ENCODE peak calls at places on chromosome 6, in four cellular contexts. T is GM12878, A is K562, Z is HL-60. P is an unnamed sample.

GRCh38 chr6:151021878-151022277 is 156.4 kb downstream of the MTHFD1L start:
- DNase-seq in T (no peak), A (no peak), Z (no peak), P (no peak)

GRCh38 chr6:144372116-144372515 is 87.0 kb downstream of the UTRN start:
- DNase-seq in A (no peak), Z (no peak), T (no peak), P (no peak)

GRCh38 chr6:2222275-2222842 is 23.0 kb downstream of the GMDS start:
- DNase-seq in A (no peak), T (no peak), Z (no peak), P (no peak)

GRCh38 chr6:136226027-136226673 is 24.0 kb downstream of the MTFR2 start:
- DNase-seq in Z (peak), T (no peak), A (peak), P (peak)

GRCh38 chr6:52790841-52791240 is 12.8 kb downstream of the GSTA1 start:
- DNase-seq in Z (no peak), T (no peak), A (no peak), P (no peak)

GRCh38 chr6:27553123-27553904 is 80.4 kb upstream of the ZNF184 start:
- DNase-seq in T (peak), A (peak), Z (peak), P (peak)

GRCh38 chr6:136326038-136326561 is 36.5 kb upstream of the BCLAF1 start:
- DNase-seq in T (no peak), Z (no peak), A (peak), P (no peak)

GRCh38 chr6:15348528-15348927 is 102.7 kb downstream of the JARID2 start:
- DNase-seq in Z (no peak), T (no peak), A (no peak), P (no peak)

GRCh38 chr6:147179809-147180208 is 24.4 kb upstream of the STXBP5 start:
- DNase-seq in Z (no peak), T (no peak), A (no peak), P (no peak)

DNA sequence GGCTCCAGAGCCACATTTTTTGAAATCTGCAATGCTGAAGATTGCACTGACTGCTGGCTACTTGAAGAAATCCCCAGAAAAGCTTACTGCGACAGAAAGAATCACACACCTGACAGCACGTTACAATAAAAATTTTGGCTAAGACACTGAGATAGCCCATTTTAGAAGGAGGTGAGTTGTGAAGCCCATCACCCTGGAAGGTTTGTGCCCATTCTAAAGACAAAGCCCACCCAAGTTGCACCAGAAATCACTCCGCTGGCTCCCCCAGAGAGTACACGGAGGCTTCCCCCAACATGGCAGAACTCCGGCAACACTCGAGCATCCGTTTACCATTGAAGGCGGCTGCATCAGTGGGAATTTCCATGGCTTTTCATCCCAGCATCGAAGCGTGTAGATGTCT is 29.4 kb downstream of the LPA start:
- DNase-seq in Z (no peak), A (no peak), T (peak), P (no peak)
- TF ChIP-seq SPI1 in Z (no peak), A (no peak), T (no peak), P (no peak)

GRCh38 chr6:130761286-130761685 is 65.9 kb upstream of the SMLR1 start:
- DNase-seq in A (no peak), T (no peak), Z (no peak), P (no peak)

GRCh38 chr6:130756836-130757235 is 70.4 kb upstream of the SMLR1 start:
- DNase-seq in A (no peak), Z (no peak), T (no peak), P (no peak)

GRCh38 chr6:130755368-130756034 is 71.7 kb upstream of the SMLR1 start:
- DNase-seq in Z (no peak), A (no peak), T (no peak), P (no peak)

GRCh38 chr6:130758818-130759217 is 68.4 kb upstream of the SMLR1 start:
- DNase-seq in Z (no peak), T (no peak), A (no peak), P (no peak)

DNA sequence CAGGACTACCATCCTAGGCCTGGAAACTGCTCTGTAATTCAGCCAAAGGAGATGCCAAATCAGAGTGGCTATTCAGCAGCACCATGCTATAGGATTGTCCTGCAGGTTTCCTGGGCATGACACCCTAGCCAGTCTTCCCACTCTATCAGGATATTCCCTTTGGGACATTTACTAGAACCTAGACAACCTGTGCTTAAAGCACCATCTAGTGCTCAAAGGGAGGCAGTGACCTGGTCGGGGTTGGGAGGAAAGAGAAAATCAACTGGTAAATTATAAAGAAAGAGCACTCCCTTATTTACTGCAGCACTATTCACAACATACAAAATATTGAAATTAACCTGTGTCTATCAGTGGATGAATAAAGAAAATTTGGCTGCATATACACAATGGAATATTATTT is 67.2 kb upstream of the SMLR1 start:
- DNase-seq in Z (no peak), T (no peak), A (peak), P (no peak)
- TF ChIP-seq SPI1 in Z (no peak), T (no peak), A (no peak), P (no peak)

DNA sequence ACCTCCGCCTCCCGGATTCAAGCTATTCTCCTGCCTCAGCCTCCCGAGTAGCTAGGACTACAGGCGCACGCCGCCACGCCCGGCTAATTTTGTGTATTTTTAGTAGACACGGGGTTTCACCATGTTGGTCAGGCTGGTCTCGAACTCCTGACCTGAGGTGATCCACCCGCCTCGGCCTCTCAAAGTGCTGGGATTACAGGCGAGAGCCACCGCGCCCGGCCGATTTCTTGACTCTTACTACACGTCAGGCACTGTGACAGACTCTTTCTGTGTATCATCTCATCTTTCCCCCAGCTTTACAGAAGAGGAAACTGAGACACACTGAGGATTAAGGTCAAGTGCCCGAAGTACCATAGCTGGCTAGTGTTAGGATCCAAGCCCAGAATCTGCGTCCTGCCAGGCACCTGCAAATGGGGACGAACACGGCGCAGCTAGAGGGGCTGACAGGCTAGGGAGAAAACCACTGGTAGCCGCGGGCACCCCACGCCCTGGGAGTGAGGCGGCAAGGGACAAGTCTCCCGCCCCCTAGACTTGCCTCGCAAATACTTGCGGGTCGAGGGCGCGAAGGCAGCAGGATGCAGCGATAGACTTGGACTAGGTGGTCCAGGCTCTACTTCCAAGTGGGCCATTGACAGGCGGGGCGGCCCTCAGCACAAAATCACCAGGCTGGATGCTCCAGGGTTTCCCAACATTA is 1.1 kb upstream of the TAF8 start:
- DNase-seq in T (no peak), A (peak), Z (no peak), P (no peak)
- TF ChIP-seq SPI1 in T (no peak), A (no peak), Z (no peak), P (no peak)

DNA sequence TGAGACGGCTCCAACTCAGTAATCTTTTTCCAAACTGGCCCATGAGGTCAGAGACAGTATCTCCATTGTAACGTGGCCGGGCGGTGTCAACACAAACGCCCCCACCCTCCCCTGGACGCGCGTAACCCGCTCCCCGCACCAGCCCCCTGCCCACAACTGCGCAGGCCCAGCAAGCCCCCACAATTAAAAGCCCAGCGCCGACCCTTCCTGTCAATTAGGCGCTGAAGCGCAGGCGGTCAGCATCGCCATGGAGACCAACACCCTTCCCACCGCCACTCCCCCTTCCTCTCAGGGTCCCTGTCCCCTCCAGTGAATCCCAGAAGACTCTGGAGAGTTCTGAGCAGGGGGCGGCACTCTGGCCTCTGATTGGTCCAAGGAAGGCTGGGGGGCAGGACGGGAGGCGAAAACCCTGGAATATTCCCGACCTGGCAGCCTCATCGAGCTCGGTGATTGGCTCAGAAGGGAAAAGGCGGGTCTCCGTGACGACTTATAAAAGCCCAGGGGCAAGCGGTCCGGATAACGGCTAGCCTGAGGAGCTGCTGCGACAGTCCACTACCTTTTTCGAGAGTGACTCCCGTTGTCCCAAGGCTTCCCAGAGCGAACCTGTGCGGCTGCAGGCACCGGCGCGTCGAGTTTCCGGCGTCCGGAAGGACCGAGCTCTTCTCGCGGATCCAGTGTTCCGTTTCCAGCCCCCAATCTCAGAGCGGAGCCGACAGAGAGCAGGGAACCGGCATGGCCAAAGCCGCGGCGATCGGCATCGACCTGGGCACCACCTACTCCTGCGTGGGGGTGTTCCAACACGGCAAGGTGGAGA is at the start of the genes HSPA1A and HSPA1L:
- DNase-seq in Z (no peak), T (no peak), A (peak), P (peak)
- TF ChIP-seq SPI1 in Z (no peak), T (no peak), A (peak), P (no peak)

GRCh38 chr6:69976591-69977090 is 110.3 kb downstream of the COL19A1 start:
- DNase-seq in T (no peak), Z (no peak), A (no peak), P (no peak)

GRCh38 chr6:69973763-69974162 is 107.4 kb downstream of the COL19A1 start:
- DNase-seq in A (no peak), T (no peak), Z (no peak), P (no peak)

GRCh38 chr6:69973138-69973537 is 106.8 kb downstream of the COL19A1 start:
- DNase-seq in Z (no peak), T (no peak), A (no peak), P (no peak)

DNA sequence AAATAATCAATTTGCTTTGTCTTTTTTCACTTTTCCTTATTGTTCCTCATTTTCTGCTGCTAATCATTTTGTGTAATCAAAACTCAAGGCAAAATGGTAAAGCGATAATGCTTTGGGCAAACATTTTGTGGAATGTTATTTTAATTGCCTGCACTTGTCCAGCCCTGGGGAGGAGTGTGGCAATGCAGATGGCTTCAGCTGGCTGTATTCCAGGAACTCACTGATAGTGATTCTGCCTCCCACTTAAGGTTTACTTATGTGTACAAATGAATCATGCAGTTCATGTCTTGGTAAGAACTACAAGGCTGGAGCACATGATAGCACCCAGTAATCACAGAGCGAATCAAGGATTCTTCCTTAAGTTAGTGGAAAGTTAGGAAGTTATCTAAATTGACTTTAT is 107.8 kb downstream of the COL19A1 start:
- DNase-seq in Z (no peak), T (no peak), A (peak), P (no peak)
- TF ChIP-seq SPI1 in Z (no peak), T (no peak), A (no peak), P (no peak)